ENCODE peak calls at places on chromosome 18, in five cellular contexts. G is kidney, X is lung, K is colonic mucosa, T is gastrocnemius medialis. H is an unnamed sample.

GRCh38 chr18:10072659-10073309 is 159.0 kb downstream of the VAPA start:
- DNase-seq in X (no peak), G (no peak), K (no peak), T (no peak), H (no peak)

GRCh38 chr18:35625232-35625631 is 43.7 kb downstream of the GALNT1 start:
- DNase-seq in G (no peak), X (no peak), T (no peak), K (no peak), H (no peak)

GRCh38 chr18:21513292-21513691 is 87.2 kb downstream of the ESCO1 start:
- DNase-seq in K (no peak), X (no peak), G (no peak), T (no peak), H (no peak)

GRCh38 chr18:31233550-31234306 is 71.1 kb upstream of the DSC1 start:
- DNase-seq in K (peak; percentile 44), X (no peak), G (no peak), T (no peak), H (no peak)

GRCh38 chr18:77619523-77619922 is 369.9 kb downstream of the GALR1 start:
- DNase-seq in T (no peak), K (no peak), X (no peak), G (no peak), H (no peak)

GRCh38 chr18:50401888-50402287 is 27.0 kb downstream of the SKA1 start:
- DNase-seq in T (no peak), K (peak; percentile 68), G (peak; percentile 76), X (peak; percentile 49), H (peak; percentile 83)

GRCh38 chr18:22385718-22386117 is 32.0 kb downstream of the CTAGE1 start:
- DNase-seq in K (no peak), X (no peak), G (no peak), T (no peak), H (no peak)

GRCh38 chr18:3720818-3721545 is 271.0 kb downstream of the TGIF1 start:
- DNase-seq in T (no peak), X (no peak), K (no peak), G (no peak), H (no peak)

GRCh38 chr18:78240091-78240490 is 739.5 kb upstream of the SALL3 start:
- DNase-seq in X (no peak), K (no peak), G (no peak), T (no peak), H (no peak)

DNA sequence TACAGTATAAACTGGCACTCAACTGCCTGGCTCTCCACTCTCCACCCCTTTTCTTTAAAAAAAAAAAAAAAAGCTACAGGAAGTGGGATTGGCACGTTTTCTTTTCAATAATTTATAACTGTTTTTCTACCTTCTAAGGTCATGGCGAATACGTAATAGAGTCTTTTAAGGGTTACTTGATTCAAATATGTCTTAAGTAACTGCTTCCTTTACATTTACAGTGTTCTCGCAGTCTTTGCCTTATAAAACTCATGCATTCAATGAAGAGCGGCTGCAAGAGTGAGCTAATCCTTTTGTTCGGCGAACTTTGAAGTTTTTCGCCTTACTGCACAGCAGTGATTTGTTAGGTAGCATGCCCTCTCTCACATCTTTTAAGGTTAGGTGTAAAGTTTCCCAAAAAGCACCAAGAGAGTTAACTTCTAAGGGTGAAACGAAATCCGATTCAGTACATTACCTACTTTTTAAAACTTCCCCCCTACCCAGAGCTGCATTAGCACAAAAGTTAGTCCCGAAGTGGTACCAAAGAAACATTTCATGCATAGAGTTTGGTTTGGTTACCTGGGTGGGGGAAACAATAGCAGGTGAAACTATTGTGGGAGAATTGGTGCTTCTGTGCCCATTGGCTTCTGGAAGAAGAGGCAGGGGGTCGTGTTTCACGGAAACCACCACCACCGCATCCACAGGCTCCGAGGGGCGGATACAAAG is 2.0 kb downstream of the KCTD1 start:
- DNase-seq in X (no peak), K (no peak), T (no peak), G (no peak), H (no peak)
- H3K4me3 ChIP-seq in X (no peak overlapping the region), K (no peak overlapping the region), T (no peak overlapping the region), G (peak overlapping the region; percentile 60), H (peak overlapping the region; percentile 44)

DNA sequence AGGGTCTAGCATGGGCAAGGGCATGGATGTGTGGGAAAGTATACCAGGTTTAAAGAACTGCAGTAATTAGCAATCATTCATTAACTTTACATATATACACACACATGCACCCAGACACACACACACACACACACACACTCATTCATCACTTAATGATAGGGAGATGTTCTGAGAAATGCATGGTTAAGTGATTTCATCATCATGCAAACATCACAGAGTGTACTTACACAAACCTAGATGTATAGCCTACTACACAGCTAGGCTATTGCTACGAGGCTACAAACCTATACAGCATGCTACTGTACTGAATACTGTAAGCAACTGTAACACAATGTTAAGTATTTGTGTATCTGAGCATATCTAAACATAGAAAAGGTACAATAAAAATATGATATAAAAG is 83.6 kb downstream of the COLEC12 start:
- DNase-seq in T (no peak), K (no peak), X (no peak), G (no peak), H (no peak)
- H3K4me1 ChIP-seq in T (no peaks in the 10 kb centered on the region), K (no peaks in the 10 kb centered on the region), X (no peaks in the 10 kb centered on the region), G (no peaks in the 10 kb centered on the region), H (peaks cover 3% of the 10 kb centered on the region)

GRCh38 chr18:24762417-24762816 is 302.0 kb downstream of the HRH4 start:
- DNase-seq in G (no peak), K (no peak), T (no peak), X (no peak), H (no peak)

GRCh38 chr18:24764766-24765165 is 304.3 kb downstream of the HRH4 start:
- DNase-seq in X (no peak), G (no peak), K (no peak), T (no peak), H (no peak)

GRCh38 chr18:24766376-24766775 is 305.9 kb downstream of the HRH4 start:
- DNase-seq in K (no peak), X (no peak), G (no peak), T (no peak), H (no peak)

GRCh38 chr18:24761765-24762164 is 301.3 kb downstream of the HRH4 start:
- DNase-seq in G (no peak), X (no peak), K (no peak), T (no peak), H (no peak)

DNA sequence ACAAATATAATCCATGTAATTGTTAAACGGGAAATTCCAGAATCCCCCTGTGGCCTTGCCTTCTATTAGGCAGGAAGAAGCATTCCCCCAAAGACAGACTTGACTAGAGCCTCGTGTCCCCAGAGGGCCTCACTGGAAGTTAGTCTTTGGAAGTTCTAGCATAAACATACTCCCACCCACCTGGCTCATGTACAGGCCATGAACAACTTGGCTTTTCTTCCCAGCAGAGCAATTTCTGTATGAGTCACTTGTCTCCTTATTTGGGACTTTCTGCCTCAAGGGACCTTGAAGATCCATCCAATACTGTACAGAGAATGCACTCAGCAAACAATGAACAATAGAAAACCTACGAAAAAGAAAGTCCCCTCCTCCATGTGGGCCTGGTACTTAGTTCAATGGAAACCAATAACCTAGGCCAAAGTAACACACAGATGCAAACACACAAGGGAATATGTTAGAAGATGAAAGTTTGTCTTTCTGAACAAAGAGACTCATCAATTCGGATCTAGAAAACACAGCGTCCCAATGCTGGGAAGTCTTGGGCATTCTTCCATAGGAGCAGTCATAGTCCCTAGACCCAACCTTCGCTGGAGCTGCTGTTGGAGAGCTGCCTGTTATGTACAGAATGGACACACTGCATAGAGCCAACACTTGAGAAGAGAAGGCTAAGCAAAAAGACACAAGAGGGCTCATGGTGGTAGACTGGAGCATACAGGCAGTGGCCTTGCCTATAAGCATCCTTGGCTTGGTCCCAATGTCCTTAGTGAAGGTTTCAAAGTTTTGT is 303.5 kb downstream of the HRH4 start:
- DNase-seq in K (no peak), X (no peak), T (peak; percentile 13), G (no peak), H (no peak)
- H3K4me3 ChIP-seq in K (no peak overlapping the region), X (no peak overlapping the region), T (no peak overlapping the region), G (no peak overlapping the region), H (no peak overlapping the region)

GRCh38 chr18:6811816-6812215 is 82.3 kb downstream of the ARHGAP28 start:
- DNase-seq in G (no peak), X (no peak), T (no peak), K (no peak), H (no peak)

GRCh38 chr18:6807504-6808257 is 78.2 kb downstream of the ARHGAP28 start:
- DNase-seq in G (no peak), X (no peak), T (no peak), K (no peak), H (no peak)

GRCh38 chr18:6816154-6816553 is 86.6 kb downstream of the ARHGAP28 start:
- DNase-seq in G (no peak), T (no peak), X (no peak), K (no peak), H (no peak)

GRCh38 chr18:6810191-6810590 is 80.7 kb downstream of the ARHGAP28 start:
- DNase-seq in T (no peak), X (no peak), G (no peak), K (no peak), H (no peak)
- H3K4me1 ChIP-seq in T (peaks cover 5% of the 10 kb centered on the region), X (no peaks in the 10 kb centered on the region), G (no peaks in the 10 kb centered on the region), K (no peaks in the 10 kb centered on the region), H (no peaks in the 10 kb centered on the region)

GRCh38 chr18:70461323-70462077 is 172.7 kb downstream of the SOCS6 start:
- DNase-seq in G (no peak), K (no peak), T (no peak), X (no peak), H (no peak)

GRCh38 chr18:70462078-70462439 is 173.2 kb downstream of the SOCS6 start:
- DNase-seq in X (no peak), G (no peak), T (no peak), K (no peak), H (no peak)

GRCh38 chr18:70468861-70469570 is 180.2 kb downstream of the SOCS6 start:
- DNase-seq in K (no peak), G (no peak), X (no peak), T (no peak), H (peak; percentile 37)

GRCh38 chr18:70463085-70463484 is 174.2 kb downstream of the SOCS6 start:
- DNase-seq in G (no peak), K (no peak), T (no peak), X (no peak), H (no peak)

DNA sequence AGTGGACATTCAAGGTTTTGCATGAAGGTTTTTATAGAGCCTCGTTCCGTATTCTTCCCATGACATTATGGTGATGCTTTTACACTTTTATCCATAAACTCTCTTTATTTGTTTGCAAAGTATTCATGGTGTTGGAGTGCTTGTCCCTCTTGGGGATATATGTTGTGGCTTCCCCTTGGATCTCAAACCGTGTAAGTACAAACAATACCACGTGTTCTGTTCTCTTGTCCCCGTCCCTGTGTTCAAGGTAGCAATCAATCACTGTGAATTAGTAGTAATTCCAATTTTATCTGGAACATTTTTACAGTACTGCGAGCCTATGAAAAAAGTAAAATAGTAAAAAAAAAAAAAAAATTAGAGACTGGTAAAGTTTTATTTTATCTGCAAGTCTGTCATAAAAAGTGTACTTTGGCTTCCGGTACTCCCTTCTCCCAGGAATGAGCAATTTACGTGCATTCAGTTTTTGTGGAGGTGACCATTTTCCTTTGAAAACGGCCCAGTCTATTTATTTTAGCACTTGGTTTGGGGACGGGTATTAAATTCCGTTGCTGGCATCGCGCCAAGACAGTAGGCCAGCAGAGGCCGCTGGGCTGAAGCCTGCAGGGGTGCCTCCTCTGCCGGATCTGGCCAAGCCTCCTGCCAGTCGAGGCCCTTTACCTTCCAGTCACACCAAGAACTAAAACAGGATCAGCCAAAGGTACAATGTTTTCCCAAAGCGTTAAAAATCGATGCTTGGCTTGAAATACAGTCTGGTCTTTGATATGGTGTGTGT is 175.7 kb downstream of the SOCS6 start:
- DNase-seq in T (peak; percentile 55), K (peak; percentile 81), G (peak; percentile 86), X (peak; percentile 76), H (peak; percentile 80)
- H3K4me3 ChIP-seq in T (peak overlapping the region; percentile 44), K (peak overlapping the region; percentile 17), G (peak overlapping the region; percentile 31), X (no peak overlapping the region), H (peak overlapping the region; percentile 38)

H was measured in BE2C.